ENCODE peak calls at places on chromosomes 7 and 10, in seven cellular contexts. R is GM04504; B is neural progenitor cell; J is H4; M is activated naive CD8-positive, alpha-beta T cell treated with anti-CD3 and anti-CD28 coated beads, Interleukin-2, amount 50 U/mL, for 24 hours; H is D341Med; T is AG09319. W is an unnamed sample.

GRCh38 chr7:39672176-39672575 is 48.8 kb downstream of the RALA start:
- DNase-seq in R (no peak), B (no peak), J (no peak), M (no peak), H (no peak), T (no peak), W (peak; percentile 15)

GRCh38 chr7:66845382-66846095 is 75.5 kb upstream of the TMEM248 start:
- DNase-seq in R (no peak), B (no peak), J (no peak), M (no peak), H (no peak), T (no peak), W (no peak)

GRCh38 chr7:32501522-32501921 is 6.2 kb downstream of the AVL9 start:
- DNase-seq in R (no peak), B (no peak), J (no peak), M (no peak), H (no peak), T (no peak), W (no peak)

GRCh38 chr7:69657331-69657730 is 59.1 kb downstream of the AUTS2 start:
- DNase-seq in R (no peak), B (no peak), J (no peak), M (no peak), H (no peak), T (no peak), W (no peak)

GRCh38 chr7:64686493-64687184 is 20.7 kb downstream of the ZNF107 start:
- DNase-seq in R (no peak), B (no peak), J (no peak), M (peak; percentile 27), H (no peak), T (no peak), W (no peak)

GRCh38 chr10:74282151-74282852 is 131.3 kb downstream of the ADK start:
- DNase-seq in R (peak; percentile 37), B (no peak), J (no peak), M (no peak), H (peak; percentile 8), T (peak; percentile 68), W (peak; percentile 28)

GRCh38 chr7:10429031-10429430 is 544.6 kb upstream of the PHF14 start:
- DNase-seq in R (no peak), B (no peak), J (no peak), M (no peak), H (no peak), T (no peak), W (no peak)

GRCh38 chr7:82446897-82447296 is 3.3 kb upstream of the CACNA2D1 start:
- DNase-seq in R (no peak), B (no peak), J (no peak), M (no peak), H (no peak), T (no peak), W (no peak)

GRCh38 chr10:29355436-29355991 is 66.6 kb downstream of the LYZL1 start:
- DNase-seq in R (no peak), B (no peak), J (no peak), M (no peak), H (no peak), T (no peak), W (no peak)

GRCh38 chr10:12181065-12181775 is 14.5 kb downstream of the NUDT5 start:
- DNase-seq in R (no peak), B (no peak), J (no peak), M (peak; percentile 71), H (no peak), T (no peak), W (peak; percentile 19)

GRCh38 chr7:28808786-28809533 is 149.2 kb downstream of the TRIL start:
- DNase-seq in R (no peak), B (no peak), J (no peak), M (no peak), H (no peak), T (no peak), W (no peak)

GRCh38 chr10:15211464-15211979 is 43.0 kb upstream of the NMT2 start:
- DNase-seq in R (peak; percentile 63), B (no peak), J (peak; percentile 17), M (no peak), H (no peak), T (peak; percentile 15), W (peak; percentile 58)

GRCh38 chr7:129394982-129395906 is 39.0 kb upstream of the STRIP2 start:
- DNase-seq in R (no peak), B (no peak), J (no peak), M (no peak), H (no peak), T (no peak), W (no peak)

GRCh38 chr7:142905759-142906158 is 20.2 kb upstream of the TRPV6 start:
- DNase-seq in R (no peak), B (no peak), J (no peak), M (no peak), H (no peak), T (no peak), W (no peak)

GRCh38 chr10:80318742-80319141 is 29.3 kb upstream of the MAT1A start:
- DNase-seq in R (no peak), B (no peak), J (no peak), M (no peak), H (no peak), T (no peak), W (no peak)

GRCh38 chr7:46972205-46972604 is 609.7 kb downstream of the TNS3 start:
- DNase-seq in R (peak; percentile 45), B (no peak), J (peak; percentile 88), M (no peak), H (no peak), T (no peak), W (peak; percentile 43)

GRCh38 chr7:2012981-2013380 is 219.8 kb downstream of the MAD1L1 start:
- DNase-seq in R (peak; percentile 42), B (no peak), J (no peak), M (no peak), H (no peak), T (no peak), W (peak; percentile 24)

GRCh38 chr10:123926401-123927264 is 35.0 kb upstream of the CPXM2 start:
- DNase-seq in R (peak; percentile 65), B (no peak), J (no peak), M (no peak), H (no peak), T (no peak), W (no peak)

GRCh38 chr10:46084321-46085165 is 38.5 kb upstream of the MSMB start:
- DNase-seq in R (no peak), B (no peak), J (no peak), M (no peak), H (no peak), T (no peak), W (no peak)

GRCh38 chr7:157278167-157278790 is 58.5 kb upstream of the DNAJB6 start:
- DNase-seq in R (no peak), B (no peak), J (no peak), M (no peak), H (no peak), T (no peak), W (no peak)

GRCh38 chr7:87000344-87000743 is 59.1 kb downstream of the ELAPOR2 start:
- DNase-seq in R (no peak), B (no peak), J (no peak), M (no peak), H (no peak), T (no peak), W (no peak)

GRCh38 chr10:80070068-80070467 is 8.4 kb upstream of the TMEM254 start:
- DNase-seq in R (no peak), B (no peak), J (no peak), M (no peak), H (no peak), T (no peak), W (no peak)

GRCh38 chr7:159177270-159178036 is 32.8 kb upstream of the VIPR2 start:
- DNase-seq in R (no peak), B (no peak), J (no peak), M (no peak), H (no peak), T (no peak), W (no peak)

GRCh38 chr7:41122256-41122987 is 580.5 kb downstream of the INHBA start:
- DNase-seq in R (no peak), B (peak; percentile 17), J (no peak), M (no peak), H (no peak), T (no peak), W (no peak)

GRCh38 chr7:79063019-79063698 is 390.3 kb downstream of the MAGI2 start:
- DNase-seq in R (no peak), B (no peak), J (no peak), M (no peak), H (no peak), T (no peak), W (no peak)